ENCODE peak calls at places on chromosomes 6 and 20, in six cellular contexts. J is ovary, H is A549, M is stomach, Y is tibial nerve, T is GM12878. W is an unnamed sample.

GRCh38 chr6:35419431-35419830 is 32.7 kb upstream of the FANCE start:
- DNase-seq in M (no peak), Y (no peak), T (no peak), J (no peak), H (no peak), W (no peak)

GRCh38 chr6:15299430-15300131 is 53.7 kb downstream of the JARID2 start:
- DNase-seq in J (peak), M (peak), T (peak), Y (no peak), H (no peak), W (no peak)

GRCh38 chr20:36091561-36092423 is 62.7 kb upstream of the EPB41L1 start:
- DNase-seq in H (no peak), M (no peak), T (no peak), Y (no peak), J (no peak), W (no peak)

GRCh38 chr6:28589234-28589951 is 63.7 kb downstream of the GPX5 start:
- DNase-seq in J (peak), Y (no peak), H (peak), T (peak), M (no peak), W (no peak)

GRCh38 chr6:80449756-80450155 is 343.3 kb downstream of the BCKDHB start:
- DNase-seq in T (no peak), H (no peak), M (no peak), J (no peak), Y (no peak), W (no peak)

GRCh38 chr6:150079604-150080003 is 10.7 kb upstream of the ULBP3 start:
- DNase-seq in H (no peak), Y (no peak), J (no peak), M (no peak), T (no peak), W (no peak)

GRCh38 chr6:56724455-56724854 is 81.8 kb upstream of the DST start:
- DNase-seq in H (no peak), Y (no peak), T (no peak), M (no peak), J (no peak), W (no peak)

GRCh38 chr6:20126789-20127653 is 85.2 kb downstream of the MBOAT1 start:
- DNase-seq in M (peak), T (peak), J (peak), Y (peak), H (peak), W (no peak)

GRCh38 chr20:32777177-32777956 is 15.2 kb downstream of the DNMT3B start:
- DNase-seq in H (no peak), T (no peak), M (peak), Y (no peak), J (no peak), W (no peak)

GRCh38 chr20:62051901-62052255 is 13.8 kb downstream of the TAF4 start:
- DNase-seq in H (no peak), Y (no peak), M (no peak), J (no peak), T (no peak), W (no peak)

GRCh38 chr6:43634702-43635303 is 837 bp upstream of the MAD2L1BP start:
- DNase-seq in T (no peak), J (no peak), H (no peak), Y (no peak), M (no peak), W (no peak)

GRCh38 chr6:154621611-154622010 is 111.1 kb upstream of the CNKSR3 start:
- DNase-seq in Y (no peak), M (no peak), T (no peak), J (no peak), H (no peak), W (no peak)

GRCh38 chr6:148972481-148972880 is 225.7 kb downstream of the UST start:
- DNase-seq in M (peak), Y (no peak), J (peak), T (no peak), H (peak), W (peak)

GRCh38 chr6:157235600-157236039 is 87.7 kb downstream of the TMEM242 start:
- DNase-seq in H (peak), J (peak), T (no peak), Y (no peak), M (peak), W (no peak)

GRCh38 chr6:144845181-144845580 is 560.0 kb downstream of the UTRN start:
- DNase-seq in Y (no peak), M (no peak), T (no peak), J (no peak), H (no peak), W (no peak)

GRCh38 chr6:43627008-43627825 is 1.8 kb downstream of the GTPBP2 start:
- DNase-seq in M (peak), T (peak), H (peak), J (peak), Y (peak), W (peak)

GRCh38 chr20:33015700-33016580 is 8.4 kb downstream of the BPIFB2 start:
- DNase-seq in H (no peak), Y (no peak), T (no peak), J (no peak), M (no peak), W (no peak)

GRCh38 chr6:119347466-119348307 is 1.9 kb downstream of the MAN1A1 start:
- DNase-seq in T (no peak), J (peak), M (peak), H (no peak), Y (no peak), W (no peak)

GRCh38 chr6:156026543-156027268 is 571.1 kb upstream of the NOX3 start:
- DNase-seq in T (no peak), H (no peak), J (no peak), Y (no peak), M (no peak), W (no peak)

GRCh38 chr6:33132121-33132524 is 56.3 kb downstream of the HLA-DPB1 start:
- DNase-seq in T (no peak), J (no peak), H (no peak), Y (no peak), M (no peak), W (no peak)

GRCh38 chr6:155313602-155314091 is 637 bp downstream of the TFB1M start:
- DNase-seq in H (peak), T (no peak), Y (no peak), M (no peak), J (no peak), W (no peak)

GRCh38 chr6:113630738-113631535 is 226.2 kb upstream of the MARCKS start:
- DNase-seq in M (no peak), H (no peak), Y (no peak), J (no peak), T (peak), W (no peak)

GRCh38 chr6:22036267-22036666 is 260.6 kb downstream of the PRL start:
- DNase-seq in Y (no peak), J (no peak), M (no peak), H (peak), T (peak), W (peak)

DNA sequence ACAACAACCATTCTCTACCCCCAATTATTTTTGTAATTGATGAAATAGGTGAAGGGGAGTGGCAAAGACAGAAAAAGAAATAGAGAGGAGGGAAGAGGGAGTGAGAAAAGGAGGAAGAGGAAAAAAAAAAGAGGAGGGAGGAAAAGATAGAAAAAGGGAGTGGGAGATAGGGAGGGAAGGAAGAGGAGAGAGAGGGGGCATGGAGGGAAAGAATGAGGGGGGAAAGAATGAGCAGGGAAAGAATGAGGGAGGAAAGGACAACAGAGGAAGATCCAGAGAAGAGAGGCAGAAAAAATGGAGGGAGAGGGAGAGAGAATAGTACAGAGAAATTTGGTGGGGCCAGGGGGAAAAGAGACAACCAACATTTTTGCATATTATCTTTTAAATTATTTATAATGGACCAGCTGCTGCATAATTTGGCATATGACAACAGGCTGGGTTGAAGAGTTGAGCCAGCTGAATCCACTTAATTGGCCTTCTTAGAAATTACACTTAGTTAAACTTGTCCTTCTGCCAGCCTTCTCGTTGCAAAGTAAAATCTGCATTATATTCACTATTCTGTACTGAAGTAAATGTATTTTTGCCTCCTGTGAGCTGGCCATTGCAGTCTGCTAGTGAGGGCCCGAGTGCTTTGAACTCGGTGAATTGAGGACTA is 101.0 kb downstream of the ARHGAP18 start:
- DNase-seq in T (no peak), M (no peak), Y (no peak), J (no peak), H (no peak), W (no peak)
- TF ChIP-seq EP300 in T (no peak), M (no peak), Y (no peak), J (no peak), H (no peak), W (no peak)

GRCh38 chr6:2119275-2119674 is 126.1 kb downstream of the GMDS start:
- DNase-seq in H (no peak), M (no peak), T (no peak), J (no peak), Y (no peak), W (no peak)
- H3K4me3 ChIP-seq in H (no peak), M (no peak), T (no peak), J (no peak), Y (no peak), W (no peak)

GRCh38 chr20:38961530-38962043 is 557 bp upstream of the DHX35 start:
- DNase-seq in Y (no peak), J (peak), M (no peak), H (peak), T (no peak), W (no peak)
- TF ChIP-seq EP300 in Y (no peak), J (no peak), M (no peak), H (no peak), T (no peak), W (no peak)

DNA sequence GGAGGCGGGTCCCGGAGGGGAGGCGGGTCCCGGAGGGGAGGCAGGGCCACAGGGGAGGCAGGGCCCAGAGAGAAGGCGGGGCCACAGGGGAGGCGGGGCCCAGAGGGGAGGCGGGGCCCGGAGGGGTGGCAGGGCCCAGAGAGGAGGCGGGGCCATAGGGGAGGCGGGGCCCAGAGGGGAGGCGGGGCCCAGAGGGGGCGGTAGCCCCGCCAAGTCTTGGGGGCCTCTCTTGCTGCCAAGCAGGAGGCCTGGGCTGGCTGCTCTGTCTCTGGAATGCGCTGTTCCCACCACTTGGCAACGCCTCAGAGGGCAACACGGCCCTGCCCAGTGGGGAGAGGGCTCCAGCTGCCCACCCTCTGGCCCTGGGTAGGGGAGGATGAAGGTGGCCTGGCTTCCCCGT is 80.5 kb downstream of the YTHDF1 start:
- DNase-seq in Y (no peak), M (no peak), H (no peak), T (no peak), J (no peak), W (no peak)
- H3K4me3 ChIP-seq in Y (no peak), M (no peak), H (no peak), T (no peak), J (no peak), W (no peak)

GRCh38 chr6:138503881-138504680 is 4.8 kb upstream of the NHSL1 start:
- DNase-seq in H (no peak), T (no peak), M (no peak), J (no peak), Y (no peak), W (no peak)
- TF ChIP-seq EP300 in H (no peak), T (no peak), M (no peak), J (no peak), Y (no peak), W (no peak)

DNA sequence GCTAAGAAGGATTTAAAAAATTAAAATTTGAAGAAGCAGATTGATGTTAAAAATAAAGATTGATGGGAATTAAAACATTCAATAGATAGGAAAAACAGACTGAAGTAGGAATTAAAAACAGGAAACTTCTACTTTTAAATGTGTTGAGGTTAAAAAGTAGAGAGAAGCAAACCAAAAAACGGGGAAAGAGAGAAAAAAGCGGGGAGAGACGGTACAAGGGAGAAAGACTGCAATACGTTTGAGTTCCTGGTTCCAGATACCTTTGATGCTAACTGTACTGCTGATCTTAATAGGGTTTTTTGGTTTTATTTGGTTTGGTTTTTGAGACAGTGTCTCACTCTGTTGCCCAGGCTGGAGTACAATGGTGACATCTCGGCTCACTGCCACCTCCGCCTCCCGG is 27.0 kb downstream of the LOC128125822 start:
- DNase-seq in Y (no peak), M (no peak), T (no peak), H (no peak), J (no peak), W (no peak)
- H3K4me3 ChIP-seq in Y (no peak), M (no peak), T (no peak), H (no peak), J (no peak), W (no peak)

W was measured in esophagus muscularis mucosa.